ENCODE peak calls at places on chromosome 18, in six cellular contexts. Z, F, D, I, X and O are unnamed samples.

GRCh38 chr18:54906636-54907180 is 52.6 kb downstream of the CCDC68 start:
- DNase-seq in Z (peak; percentile 31), F (no peak), D (no peak), I (no peak), X (no peak), O (no peak)

GRCh38 chr18:51048190-51048589 is 18.2 kb downstream of the SMAD4 start:
- DNase-seq in Z (no peak), F (no peak), D (no peak), I (no peak), X (no peak), O (no peak)

GRCh38 chr18:55385770-55386169 is 202.2 kb downstream of the TCF4 start:
- DNase-seq in Z (no peak), F (no peak), D (no peak), I (no peak), X (no peak), O (no peak)

GRCh38 chr18:36411745-36412168 is 114.2 kb downstream of the FHOD3 start:
- DNase-seq in Z (peak; percentile 56), F (no peak), D (peak; percentile 79), I (peak; percentile 64), X (peak; percentile 19), O (peak; percentile 43)

GRCh38 chr18:46333371-46334199 is 229.4 kb downstream of the HAUS1 start:
- DNase-seq in Z (peak; percentile 30), F (no peak), D (no peak), I (peak; percentile 85), X (no peak), O (peak; percentile 90)

GRCh38 chr18:69328086-69328485 is 72.6 kb upstream of the DOK6 start:
- DNase-seq in Z (no peak), F (no peak), D (no peak), I (no peak), X (no peak), O (no peak)

GRCh38 chr18:78627546-78628315 is 351.9 kb upstream of the SALL3 start:
- DNase-seq in Z (no peak), F (no peak), D (no peak), I (no peak), X (no peak), O (no peak)

GRCh38 chr18:80034852-80035406 is 695 bp downstream of the RBFA start:
- DNase-seq in Z (peak; percentile 34), F (no peak), D (no peak), I (no peak), X (no peak), O (no peak)

GRCh38 chr18:21682276-21683051 is 22.1 kb downstream of the ABHD3 start:
- DNase-seq in Z (peak; percentile 79), F (no peak), D (peak; percentile 79), I (peak; percentile 15), X (peak; percentile 80), O (no peak)

GRCh38 chr18:6497543-6497942 is 82.8 kb upstream of the L3MBTL4 start:
- DNase-seq in Z (no peak), F (no peak), D (no peak), I (no peak), X (no peak), O (no peak)

GRCh38 chr18:12013186-12013916 is 32.0 kb downstream of the IMPA2 start:
- DNase-seq in Z (no peak), F (no peak), D (no peak), I (no peak), X (no peak), O (no peak)

GRCh38 chr18:75297731-75298130 is 87.1 kb downstream of the TSHZ1 start:
- DNase-seq in Z (peak; percentile 61), F (no peak), D (no peak), I (no peak), X (no peak), O (no peak)

GRCh38 chr18:37019157-37019571 is 190.2 kb downstream of the KIAA1328 start:
- DNase-seq in Z (peak; percentile 11), F (no peak), D (peak; percentile 19), I (peak; percentile 13), X (peak; percentile 48), O (no peak)

GRCh38 chr18:62634991-62635630 is 80.2 kb upstream of the PHLPP1 start:
- DNase-seq in Z (peak; percentile 34), F (no peak), D (no peak), I (peak; percentile 28), X (no peak), O (no peak)

GRCh38 chr18:80035997-80036396 is 1.8 kb downstream of the RBFA start:
- DNase-seq in Z (no peak), F (no peak), D (no peak), I (no peak), X (no peak), O (no peak)

GRCh38 chr18:79662051-79662450 is 17.6 kb upstream of the CTDP1 start:
- DNase-seq in Z (no peak), F (no peak), D (no peak), I (no peak), X (no peak), O (no peak)

GRCh38 chr18:49819768-49820662 is 6.7 kb upstream of the ACAA2 start:
- DNase-seq in Z (no peak), F (peak; percentile 67), D (no peak), I (no peak), X (peak; percentile 74), O (no peak)

GRCh38 chr18:5295231-5295920 is at the start of gene ZBTB14:
- DNase-seq in Z (peak; percentile 82), F (peak; percentile 89), D (peak; percentile 69), I (peak; percentile 91), X (peak; percentile 55), O (peak; percentile 76)

GRCh38 chr18:9638886-9639285 is 24.5 kb upstream of the PPP4R1 start:
- DNase-seq in Z (no peak), F (no peak), D (no peak), I (no peak), X (no peak), O (no peak)

GRCh38 chr18:55737781-55738468 is 149.9 kb upstream of the TCF4 start:
- DNase-seq in Z (no peak), F (no peak), D (no peak), I (no peak), X (no peak), O (no peak)

GRCh38 chr18:5895886-5896740 is 791 bp upstream of the TMEM200C start:
- DNase-seq in Z (peak; percentile 33), F (no peak), D (peak; percentile 8), I (peak; percentile 68), X (peak; percentile 7), O (peak; percentile 74)

GRCh38 chr18:54702687-54703086 is 111.6 kb downstream of the DYNAP start:
- DNase-seq in Z (peak; percentile 10), F (no peak), D (no peak), I (no peak), X (peak; percentile 16), O (no peak)

GRCh38 chr18:50099725-50100414 is 95.1 kb downstream of the MYO5B start:
- DNase-seq in Z (peak; percentile 87), F (no peak), D (no peak), I (no peak), X (peak; percentile 78), O (no peak)

GRCh38 chr18:23126352-23127056 is 8.8 kb upstream of the CABLES1 start:
- DNase-seq in Z (no peak), F (peak; percentile 53), D (no peak), I (no peak), X (no peak), O (no peak)

GRCh38 chr18:63953811-63954210 is 4.7 kb downstream of the HMSD start:
- DNase-seq in Z (peak; percentile 40), F (no peak), D (no peak), I (no peak), X (no peak), O (no peak)

GRCh38 chr18:5746844-5747243 is 148.5 kb downstream of the TMEM200C start:
- DNase-seq in Z (no peak), F (no peak), D (no peak), I (no peak), X (no peak), O (no peak)

GRCh38 chr18:2169656-2170055 is 401.6 kb downstream of the METTL4 start:
- DNase-seq in Z (no peak), F (no peak), D (no peak), I (no peak), X (no peak), O (no peak)

GRCh38 chr18:36355511-36355910 is 58.0 kb downstream of the FHOD3 start:
- DNase-seq in Z (no peak), F (no peak), D (no peak), I (no peak), X (no peak), O (no peak)

GRCh38 chr18:23226930-23227728 is 91.8 kb downstream of the CABLES1 start:
- DNase-seq in Z (peak; percentile 83), F (no peak), D (peak; percentile 24), I (no peak), X (peak; percentile 90), O (no peak)

GRCh38 chr18:28175047-28175929 is 1.6 kb downstream of the CDH2 start:
- DNase-seq in Z (peak; percentile 60), F (no peak), D (peak; percentile 58), I (peak; percentile 48), X (peak; percentile 62), O (peak; percentile 71)

GRCh38 chr18:53971331-53971730 is 253.1 kb downstream of the MBD2 start:
- DNase-seq in Z (no peak), F (no peak), D (no peak), I (no peak), X (no peak), O (no peak)

GRCh38 chr18:52499646-52500045 is 159.6 kb downstream of the DCC start:
- DNase-seq in Z (peak; percentile 36), F (no peak), D (peak; percentile 37), I (no peak), X (no peak), O (no peak)